ENCODE peak calls at places on chromosomes 3 and 15, in six cellular contexts. U, V, M, S, I and K are unnamed samples.

GRCh38 chr15:57597431-57597830 is 5.7 kb downstream of the MYZAP start:
- DNase-seq in U (no peak), S (no peak), V (no peak), M (no peak), I (no peak), K (no peak)

GRCh38 chr15:41581110-41581509 is 22.1 kb downstream of the TYRO3 start:
- DNase-seq in I (peak; percentile 67), S (peak; percentile 19), U (peak; percentile 54), V (no peak), M (peak; percentile 42), K (peak; percentile 71)

GRCh38 chr15:63588826-63589225 is 8.4 kb upstream of the FBXL22 start:
- DNase-seq in V (no peak), U (no peak), S (no peak), I (no peak), M (no peak), K (no peak)

GRCh38 chr15:77036537-77037474 is 34.1 kb downstream of the TSPAN3 start:
- DNase-seq in V (no peak), M (no peak), S (no peak), U (no peak), I (no peak), K (peak; percentile 5)

GRCh38 chr3:5006755-5007202 is 27.5 kb downstream of the BHLHE40 start:
- DNase-seq in I (no peak), U (peak; percentile 19), S (no peak), M (no peak), V (no peak), K (no peak)

GRCh38 chr3:191068946-191069813 is 129.9 kb upstream of the OSTN start:
- DNase-seq in V (no peak), U (no peak), I (peak; percentile 62), S (no peak), M (peak; percentile 52), K (no peak)

GRCh38 chr3:74532446-74532845 is 82.0 kb downstream of the CNTN3 start:
- DNase-seq in M (peak; percentile 93), I (no peak), U (no peak), V (no peak), S (no peak), K (no peak)

GRCh38 chr15:44033894-44034293 is 161.2 kb downstream of the FRMD5 start:
- DNase-seq in U (no peak), I (peak; percentile 48), S (peak; percentile 16), M (peak; percentile 78), V (no peak), K (no peak)

GRCh38 chr3:74465652-74466415 is 148.6 kb downstream of the CNTN3 start:
- DNase-seq in U (no peak), M (peak; percentile 69), V (no peak), I (no peak), S (no peak), K (no peak)

GRCh38 chr3:51722362-51722761 is 15.5 kb downstream of the GRM2 start:
- DNase-seq in I (peak; percentile 17), M (no peak), U (peak; percentile 26), V (no peak), S (peak; percentile 10), K (no peak)

GRCh38 chr3:107199962-107200465 is 177.2 kb upstream of the CCDC54 start:
- DNase-seq in U (no peak), I (no peak), M (no peak), S (no peak), V (no peak), K (no peak)

GRCh38 chr3:172770382-172770781 is 19.9 kb downstream of the ECT2 start:
- DNase-seq in M (no peak), I (no peak), V (no peak), U (no peak), S (no peak), K (no peak)

GRCh38 chr3:183158552-183159006 is 4.0 kb downstream of the LAMP3 start:
- DNase-seq in U (peak; percentile 48), M (peak; percentile 73), S (no peak), I (no peak), V (no peak), K (no peak)

GRCh38 chr3:108182339-108182738 is 39.9 kb downstream of the IFT57 start:
- DNase-seq in I (no peak), M (peak; percentile 38), U (no peak), S (no peak), V (no peak), K (no peak)

GRCh38 chr3:127103116-127103515 is 89.8 kb upstream of the PRR23E start:
- DNase-seq in U (no peak), S (no peak), I (no peak), M (no peak), V (peak; percentile 53), K (no peak)

GRCh38 chr3:20141841-20142240 is 44.2 kb downstream of the SGO1 start:
- DNase-seq in I (no peak), U (no peak), S (no peak), V (peak; percentile 95), M (peak; percentile 4), K (peak; percentile 26)

GRCh38 chr3:97961276-97961623 is 11.0 kb downstream of the RIOX2 start:
- DNase-seq in M (no peak), I (no peak), S (no peak), V (no peak), U (no peak), K (no peak)

GRCh38 chr3:146834917-146835316 is 229.8 kb upstream of the PLSCR5 start:
- DNase-seq in U (no peak), I (no peak), S (no peak), V (no peak), M (peak; percentile 24), K (no peak)

GRCh38 chr3:7651213-7651612 is 790.3 kb downstream of the GRM7 start:
- DNase-seq in S (no peak), I (no peak), V (no peak), M (no peak), U (no peak), K (no peak)

GRCh38 chr15:64166104-64166890 is 3.5 kb upstream of the PPIB start:
- DNase-seq in U (no peak), M (no peak), I (no peak), V (no peak), S (no peak), K (no peak)

GRCh38 chr15:60421544-60421943 is 23.8 kb upstream of the ANXA2 start:
- DNase-seq in V (no peak), I (peak; percentile 86), S (no peak), M (peak; percentile 76), U (no peak), K (no peak)

GRCh38 chr3:114508976-114509375 is 215.1 kb downstream of the TIGIT start:
- DNase-seq in M (peak; percentile 19), S (no peak), U (no peak), V (no peak), I (no peak), K (no peak)

GRCh38 chr3:52086939-52087675 is 30.7 kb upstream of the DUSP7 start:
- DNase-seq in S (no peak), U (no peak), I (no peak), M (peak; percentile 34), V (no peak), K (no peak)

GRCh38 chr3:126446301-126446700 is 29.4 kb downstream of the ZXDC start:
- DNase-seq in M (no peak), I (no peak), V (peak; percentile 44), S (no peak), U (no peak), K (no peak)

GRCh38 chr3:139755551-139755950 is 77.8 kb upstream of the NMNAT3 start:
- DNase-seq in I (no peak), M (no peak), V (no peak), U (no peak), S (no peak), K (no peak)

GRCh38 chr3:13896473-13897154 is 16.7 kb upstream of the WNT7A start:
- DNase-seq in U (peak; percentile 68), M (peak; percentile 86), V (peak; percentile 88), I (peak; percentile 90), S (peak; percentile 63), K (peak; percentile 85)

GRCh38 chr3:46359748-46360509 is 6.0 kb downstream of the CCR2 start:
- DNase-seq in V (peak; percentile 79), U (no peak), I (peak; percentile 20), S (no peak), M (peak; percentile 60), K (no peak)

GRCh38 chr3:78281381-78281780 is 1241.5 kb downstream of the ROBO2 start:
- DNase-seq in U (no peak), M (no peak), V (peak; percentile 72), S (no peak), I (no peak), K (no peak)

GRCh38 chr3:197466586-197467399 is 89.0 kb downstream of the BDH1 start:
- DNase-seq in U (no peak), M (peak; percentile 87), V (no peak), I (peak; percentile 55), S (no peak), K (peak; percentile 38)

GRCh38 chr3:16363636-16364035 is 98.6 kb downstream of the OXNAD1 start:
- DNase-seq in M (no peak), U (no peak), I (no peak), V (no peak), S (no peak), K (no peak)

GRCh38 chr15:52037889-52038505 is 19.0 kb downstream of the MAPK6 start:
- DNase-seq in I (no peak), M (no peak), U (no peak), S (no peak), V (no peak), K (no peak)
- H3K79me2 ChIP-seq in I (peaks cover 100% of the 10 kb centered on the region), M (peaks cover 100% of the 10 kb centered on the region), U (peaks cover 99% of the 10 kb centered on the region), S (peaks cover 100% of the 10 kb centered on the region), V (peaks cover 100% of the 10 kb centered on the region), K (peaks cover 99% of the 10 kb centered on the region)

DNA sequence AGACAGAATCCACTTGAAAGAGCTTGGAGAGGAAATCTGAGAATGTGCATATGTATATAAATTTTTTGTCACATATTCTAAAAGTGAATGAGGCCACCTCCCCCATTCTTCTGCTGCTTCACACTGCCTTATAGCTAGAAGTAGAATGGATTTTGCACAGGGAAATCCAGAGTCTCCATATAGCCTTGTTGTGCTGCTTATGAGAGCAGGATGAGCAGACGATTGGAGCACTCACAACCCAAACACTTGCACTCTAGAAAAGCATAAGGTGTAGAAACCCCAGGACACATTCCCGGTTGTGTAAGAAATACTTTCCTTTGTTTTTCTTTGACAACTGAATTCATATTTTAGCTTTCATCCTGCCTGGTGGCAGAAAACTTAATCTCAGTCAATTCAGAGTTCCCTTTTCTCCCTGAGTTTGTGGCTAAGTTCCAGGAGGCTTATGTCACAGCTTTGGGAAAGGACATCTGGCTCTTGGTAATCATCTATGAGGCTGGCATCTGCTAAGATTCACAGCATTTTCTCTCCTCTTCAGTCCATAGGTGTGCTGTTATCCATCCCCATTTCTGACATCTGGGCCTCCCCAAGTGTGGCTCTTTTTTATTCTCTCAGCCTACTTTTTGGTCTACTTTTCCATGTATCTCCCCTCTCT is 188.4 kb upstream of the PFN2 start:
- DNase-seq in I (no peak), V (no peak), U (no peak), S (no peak), M (peak; percentile 65), K (no peak)
- H2AFZ ChIP-seq in I (no peak overlapping the region), V (peak overlapping the region; percentile 20), U (no peak overlapping the region), S (no peak overlapping the region), M (no peak overlapping the region), K (no peak overlapping the region)

GRCh38 chr15:69988541-69989225 is 109.0 kb downstream of the TLE3 start:
- DNase-seq in V (no peak), I (no peak), M (no peak), U (no peak), S (no peak), K (no peak)
- TF ChIP-seq EZH2phosphoT487 in V (no peak), I (no peak), M (no peak), U (no peak), S (no peak), K (no peak)

DNA sequence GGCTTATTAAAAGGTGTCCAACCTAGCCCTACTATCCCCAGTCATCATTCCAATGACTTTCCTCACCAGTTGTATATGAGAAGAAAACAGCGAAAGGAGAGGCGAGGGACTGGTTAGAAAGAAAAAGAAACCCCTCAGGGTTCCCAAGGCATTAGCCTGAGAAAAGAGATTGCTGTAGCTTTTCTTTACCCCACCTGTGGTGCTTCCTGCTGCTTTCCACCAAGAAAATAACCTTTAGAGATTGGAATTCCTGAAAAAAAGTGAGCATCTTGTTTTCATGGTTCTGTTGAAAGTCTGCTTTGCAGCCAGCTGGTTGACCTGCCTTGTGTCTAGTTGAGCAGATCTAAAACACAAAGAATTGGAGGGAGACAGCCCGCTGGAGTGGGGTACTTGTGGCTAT is 196.4 kb downstream of the CADPS start:
- DNase-seq in V (peak; percentile 64), I (no peak), S (no peak), U (no peak), M (no peak), K (no peak)
- H3K79me2 ChIP-seq in V (no peaks in the 10 kb centered on the region), I (no peaks in the 10 kb centered on the region), S (no peaks in the 10 kb centered on the region), U (no peaks in the 10 kb centered on the region), M (no peaks in the 10 kb centered on the region), K (no peaks in the 10 kb centered on the region)